ENCODE peak calls at places on chromosomes 1 and 21, in eight cellular contexts. Y is H1; V is fibroblast of the aortic adventitia; T is activated CD8-positive, alpha-beta T cell treated with anti-CD3 and anti-CD28 coated beads for 36 hours; F is Peyer's patch; E is bronchial epithelial cell; R is HFF-Myc; G is dorsolateral prefrontal cortex. D is an unnamed sample.

GRCh38 chr1:175132456-175132855 is 60.1 kb downstream of the KIAA0040 start:
- DNase-seq in Y (no peak), R (no peak), E (peak; percentile 30), T (no peak), G (no peak), F (no peak), V (peak; percentile 46), D (no peak)

GRCh38 chr1:40708750-40709099 is 17.2 kb downstream of the NFYC start:
- DNase-seq in R (peak; percentile 68), F (no peak), V (peak; percentile 95), T (no peak), Y (no peak), E (peak; percentile 87), G (no peak), D (peak; percentile 44)

GRCh38 chr1:203402609-203403337 is 51.9 kb upstream of the FMOD start:
- DNase-seq in Y (no peak), V (peak; percentile 95), E (peak; percentile 89), R (peak; percentile 63), T (no peak), G (no peak), F (no peak), D (peak; percentile 86)

GRCh38 chr1:33180226-33181037 is 1.4 kb downstream of the TRIM62 start:
- DNase-seq in R (no peak), Y (peak; percentile 83), T (peak; percentile 87), E (peak; percentile 63), V (peak; percentile 70), G (peak; percentile 88), F (peak; percentile 94), D (peak; percentile 50)

GRCh38 chr1:145992502-145992936 is 3.9 kb downstream of the TXNIP start:
- DNase-seq in V (no peak), E (no peak), F (no peak), R (no peak), G (no peak), Y (no peak), T (no peak), D (no peak)

GRCh38 chr1:82534996-82535395 is 734.3 kb downstream of the ADGRL2 start:
- DNase-seq in E (no peak), T (no peak), V (no peak), F (no peak), R (no peak), Y (no peak), G (no peak), D (no peak)

GRCh38 chr1:175174702-175175102 is 17.9 kb downstream of the KIAA0040 start:
- DNase-seq in R (no peak), E (no peak), F (no peak), T (no peak), V (no peak), G (no peak), Y (no peak), D (no peak)

GRCh38 chr21:37936010-37936785 is 19.9 kb upstream of the KCNJ6 start:
- DNase-seq in R (no peak), V (no peak), Y (no peak), E (no peak), F (no peak), T (no peak), G (no peak), D (no peak)

GRCh38 chr1:4178501-4178900 is 278.4 kb upstream of the C1orf174 start:
- DNase-seq in R (no peak), G (no peak), T (no peak), Y (peak; percentile 10), F (no peak), V (no peak), E (no peak), D (no peak)

GRCh38 chr1:11774753-11775152 is 12.8 kb downstream of the C1orf167 start:
- DNase-seq in F (no peak), Y (no peak), V (no peak), R (no peak), E (no peak), G (no peak), T (no peak), D (no peak)

GRCh38 chr1:241114699-241115233 is 242.2 kb downstream of the RGS7 start:
- DNase-seq in R (no peak), Y (no peak), F (no peak), T (no peak), V (no peak), E (no peak), G (no peak), D (no peak)

GRCh38 chr1:241105118-241105517 is 251.9 kb downstream of the RGS7 start:
- DNase-seq in E (no peak), V (no peak), T (no peak), R (no peak), G (no peak), F (no peak), Y (no peak), D (no peak)

GRCh38 chr1:241113557-241113956 is 243.4 kb downstream of the RGS7 start:
- DNase-seq in E (no peak), T (no peak), R (no peak), G (no peak), F (no peak), V (no peak), Y (no peak), D (no peak)

GRCh38 chr1:241109039-241109438 is 248.0 kb downstream of the RGS7 start:
- DNase-seq in E (no peak), V (no peak), R (no peak), F (no peak), T (no peak), Y (no peak), G (no peak), D (no peak)
- TF ChIP-seq CTCF in E (no peak), V (no peak), R (no peak), F (no peak), T (no peak), Y (no peak), G (no peak), D (no peak)

GRCh38 chr1:83872515-83872914 is 126.4 kb downstream of the TTLL7 start:
- DNase-seq in E (no peak), R (no peak), T (no peak), Y (no peak), G (no peak), V (no peak), F (no peak), D (no peak)
- TF ChIP-seq CTCF in E (no peak), R (no peak), T (no peak), Y (no peak), G (no peak), V (no peak), F (no peak), D (no peak)

DNA sequence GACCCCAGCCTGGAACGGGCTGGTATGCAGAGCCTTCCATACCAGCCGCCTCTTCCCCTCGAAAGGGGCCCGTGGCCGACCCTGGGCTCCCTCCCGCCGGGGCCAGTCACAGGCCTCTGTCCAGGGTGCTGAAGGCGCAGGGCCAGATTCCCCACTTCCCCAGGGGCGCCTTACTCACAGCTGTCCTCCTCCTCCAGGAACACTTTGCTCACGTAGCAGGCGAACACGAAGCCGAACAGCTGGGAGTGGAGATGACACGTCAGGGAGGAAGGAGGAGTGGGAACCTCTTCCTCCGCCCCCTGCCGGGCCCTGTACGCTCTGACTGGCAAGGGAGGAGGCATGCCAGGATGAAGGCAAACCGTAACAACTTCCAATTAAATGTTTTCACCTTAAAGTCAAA is 57.3 kb downstream of the NKAIN1 start:
- DNase-seq in G (no peak), V (peak; percentile 87), R (peak; percentile 79), T (peak; percentile 54), E (peak; percentile 96), Y (peak; percentile 95), F (peak; percentile 70), D (peak; percentile 59)
- TF ChIP-seq CTCF in G (peak; percentile 21), V (peak; percentile 57), R (peak; percentile 54), T (no peak), E (peak; percentile 58), Y (no peak), F (no peak), D (peak; percentile 34)

GRCh38 chr1:1419812-1420653 is 1.0 kb downstream of the ANKRD65 start:
- DNase-seq in R (no peak), G (no peak), E (no peak), F (no peak), T (no peak), V (no peak), Y (no peak), D (no peak)
- TF ChIP-seq CTCF in R (no peak), G (no peak), E (no peak), F (no peak), T (no peak), V (no peak), Y (no peak), D (no peak)

D was measured in AG09319.